ENCODE peak calls at places on chromosomes 3 and 15, in four cellular contexts. B is body of pancreas, R is endothelial cell of umbilical vein, O is H54. T is an unnamed sample.

GRCh38 chr3:30644615-30645014 is 38.2 kb downstream of the TGFBR2 start:
- DNase-seq in R (peak; percentile 55), B (peak; percentile 47), O (no peak), T (peak; percentile 34)

GRCh38 chr3:104102386-104102785 is 1264.3 kb upstream of the ALCAM start:
- DNase-seq in B (peak; percentile 43), O (peak; percentile 4), R (peak; percentile 60), T (peak; percentile 9)

GRCh38 chr3:43612439-43612838 is 9.4 kb downstream of the ANO10 start:
- DNase-seq in O (no peak), B (no peak), R (no peak), T (no peak)

GRCh38 chr15:37015025-37015424 is 85.3 kb downstream of the MEIS2 start:
- DNase-seq in O (no peak), B (no peak), R (no peak), T (no peak)

GRCh38 chr3:57135964-57136363 is 29.2 kb downstream of the IL17RD start:
- DNase-seq in O (no peak), R (peak; percentile 66), B (no peak), T (no peak)

GRCh38 chr15:100627789-100628395 is 25.5 kb downstream of the ASB7 start:
- DNase-seq in O (peak; percentile 13), B (peak; percentile 70), R (peak; percentile 92), T (peak; percentile 87)

GRCh38 chr15:30033211-30033610 is 49.5 kb upstream of the GOLGA8J start:
- DNase-seq in R (no peak), O (no peak), B (no peak), T (no peak)

GRCh38 chr3:197151562-197151961 is 121.9 kb upstream of the MELTF start:
- DNase-seq in O (no peak), B (peak; percentile 33), R (no peak), T (peak; percentile 43)

GRCh38 chr3:119469378-119470189 is 821 bp downstream of the POGLUT1 start:
- DNase-seq in B (no peak), O (peak; percentile 10), R (peak; percentile 62), T (no peak)

GRCh38 chr3:19226516-19226915 is 78.2 kb downstream of the KCNH8 start:
- DNase-seq in O (no peak), R (no peak), B (no peak), T (no peak)

DNA sequence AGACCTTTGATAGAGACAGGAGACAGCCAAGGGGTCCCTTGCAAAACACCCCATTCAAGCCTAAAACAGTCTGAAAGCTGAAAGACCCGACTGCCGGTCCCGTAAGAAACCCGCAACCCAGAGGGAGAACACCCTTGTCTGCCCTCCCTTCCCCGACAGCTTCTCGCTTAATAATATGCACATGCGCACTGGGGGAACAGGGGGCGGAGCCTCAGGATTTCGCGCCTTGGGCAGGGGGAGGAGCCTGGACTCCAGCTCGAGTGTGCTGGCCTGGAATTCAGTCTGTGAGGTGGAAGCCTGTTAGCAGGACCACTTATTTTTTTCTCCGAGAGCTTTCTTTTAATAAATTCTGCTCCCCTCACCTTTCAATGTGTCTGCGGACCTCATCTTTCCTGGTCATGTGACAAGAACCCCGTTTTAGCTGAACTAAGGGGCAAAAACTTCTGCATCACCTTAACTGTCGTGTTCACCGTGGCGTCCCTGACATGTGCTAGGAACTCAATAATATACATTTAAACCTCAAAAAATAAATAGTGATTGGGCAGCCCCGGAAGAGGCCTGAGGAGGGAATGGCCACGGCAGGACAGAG is 17.0 kb downstream of the TNFAIP8L3 start:
- DNase-seq in B (peak; percentile 74), R (peak; percentile 62), O (no peak), T (peak; percentile 90)
- TF ChIP-seq POLR2A in B (no peak), R (peak; percentile 50), O (no peak), T (peak; percentile 72)

GRCh38 chr15:58330468-58330793 is 101.4 kb upstream of the LIPC start:
- DNase-seq in B (no peak), O (no peak), R (no peak), T (no peak)

GRCh38 chr15:58330836-58331561 is 100.8 kb upstream of the LIPC start:
- DNase-seq in R (no peak), O (no peak), B (no peak), T (peak; percentile 55)

GRCh38 chr15:58331562-58331902 is 100.3 kb upstream of the LIPC start:
- DNase-seq in O (no peak), R (no peak), B (no peak), T (no peak)

GRCh38 chr15:58332676-58333400 is 99.0 kb upstream of the LIPC start:
- DNase-seq in O (no peak), B (no peak), R (no peak), T (peak; percentile 64)

GRCh38 chr15:58331903-58332675 is 99.7 kb upstream of the LIPC start:
- DNase-seq in B (peak; percentile 97), R (peak; percentile 93), O (peak; percentile 40), T (peak; percentile 97)
- TF ChIP-seq POLR2A in B (no peak), R (peak; percentile 38), O (no peak), T (peak; percentile 84)

GRCh38 chr3:48716508-48716981 is 476 bp downstream of the IP6K2 start:
- DNase-seq in R (peak; percentile 36), B (peak; percentile 26), O (no peak), T (peak; percentile 66)

GRCh38 chr3:48715179-48715800 is 1.7 kb downstream of the IP6K2 start:
- DNase-seq in B (no peak), R (peak; percentile 16), O (no peak), T (no peak)

GRCh38 chr3:48711727-48712126 is 5.3 kb downstream of the IP6K2 start:
- DNase-seq in R (no peak), B (no peak), O (no peak), T (no peak)

GRCh38 chr3:48716982-48717746 is at the start of gene IP6K2:
- DNase-seq in B (peak; percentile 100), R (peak; percentile 99), O (peak; percentile 97), T (peak; percentile 98)
- TF ChIP-seq POLR2A in B (peak; percentile 67), R (peak; percentile 97), O (peak; percentile 55), T (peak; percentile 93)

DNA sequence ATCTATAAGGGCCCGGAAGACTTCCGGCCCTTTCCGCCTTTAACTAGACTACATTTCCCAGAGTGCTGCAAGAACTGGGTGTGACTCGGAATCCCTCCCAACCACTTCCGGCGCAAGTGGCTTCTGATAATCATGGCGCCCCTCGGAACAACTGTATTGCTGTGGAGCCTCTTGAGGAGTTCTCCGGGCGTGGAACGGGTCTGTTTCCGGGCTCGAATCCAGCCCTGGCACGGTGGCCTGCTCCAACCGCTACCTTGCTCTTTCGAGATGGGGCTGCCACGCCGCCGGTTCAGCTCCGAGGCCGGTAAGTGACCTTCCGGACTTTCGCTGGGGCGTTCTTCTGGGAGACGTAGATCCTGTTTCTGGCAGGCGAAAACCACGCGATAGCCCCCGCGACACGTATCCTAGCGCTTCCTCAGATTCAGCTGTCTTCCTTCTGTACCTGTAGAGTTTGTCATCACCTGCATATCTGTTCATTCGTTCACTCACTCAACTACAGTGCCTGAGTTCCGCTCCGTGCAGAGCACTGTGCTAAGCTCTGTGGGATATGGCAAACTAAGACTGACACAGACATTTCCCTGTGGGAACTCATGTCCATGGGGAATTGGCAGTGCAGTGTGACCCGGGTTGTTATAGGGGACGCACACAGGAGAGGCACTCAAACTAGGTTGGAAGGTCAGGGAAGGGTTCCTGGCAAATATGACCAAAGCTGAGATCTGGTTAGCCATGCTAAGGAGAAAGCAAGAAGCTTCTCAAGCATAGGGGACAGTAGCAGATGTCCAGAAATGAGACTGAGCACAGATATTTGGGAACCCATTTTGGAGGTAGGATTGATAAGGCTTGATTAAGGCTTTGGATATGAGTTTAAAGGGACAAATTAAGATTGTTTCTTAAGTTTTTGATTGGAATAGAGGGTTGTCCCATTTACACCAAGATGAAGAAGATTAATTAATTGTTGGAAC is at the start of gene MRPS22:
- DNase-seq in O (peak; percentile 67), B (peak; percentile 80), R (peak; percentile 94), T (peak; percentile 93)
- TF ChIP-seq POLR2A in O (no peak), B (no peak), R (peak; percentile 63), T (peak; percentile 80)

GRCh38 chr3:64008487-64008886 is 14.8 kb downstream of the PSMD6 start:
- DNase-seq in O (no peak), B (no peak), R (no peak), T (no peak)

GRCh38 chr3:64010199-64010598 is 13.1 kb downstream of the PSMD6 start:
- DNase-seq in O (no peak), B (no peak), R (no peak), T (no peak)

GRCh38 chr3:64008017-64008416 is 15.3 kb downstream of the PSMD6 start:
- DNase-seq in B (no peak), O (no peak), R (no peak), T (no peak)

GRCh38 chr3:64008952-64009351 is 14.3 kb downstream of the PSMD6 start:
- DNase-seq in O (no peak), B (no peak), R (peak; percentile 81), T (no peak)

GRCh38 chr3:64009528-64009927 is 13.8 kb downstream of the PSMD6 start:
- DNase-seq in R (peak; percentile 9), B (no peak), O (no peak), T (no peak)
- TF ChIP-seq POLR2A in R (no peak), B (no peak), O (no peak), T (no peak)

DNA sequence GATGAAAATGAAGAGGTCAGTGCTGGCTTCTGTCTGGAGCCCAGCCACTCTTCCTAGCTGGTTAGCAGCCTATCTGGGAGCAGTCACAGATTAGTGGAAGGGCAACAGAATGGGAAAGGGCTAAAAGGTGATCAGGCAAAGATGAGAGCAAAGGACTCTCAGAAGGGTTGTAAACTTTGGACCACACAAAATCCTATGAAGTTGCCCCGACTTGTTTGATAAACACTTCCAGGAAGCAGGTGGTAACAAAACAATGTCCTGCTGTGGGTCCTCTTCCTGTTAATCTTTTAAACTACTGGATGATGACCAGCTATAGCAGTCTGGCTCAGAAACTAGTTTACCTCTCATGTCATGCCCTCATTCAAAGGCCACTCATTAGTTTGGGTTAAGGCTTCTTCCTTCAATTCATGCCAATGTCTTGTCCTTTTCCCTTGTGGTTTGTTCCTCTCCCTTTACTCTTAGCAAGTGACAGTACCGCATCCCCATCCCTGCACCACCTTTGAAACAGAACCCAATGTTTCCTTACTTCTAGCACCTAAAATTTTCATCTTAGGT is 19.2 kb downstream of the POLG start:
- DNase-seq in B (no peak), R (peak; percentile 28), O (no peak), T (no peak)
- TF ChIP-seq POLR2A in B (no peak), R (peak; percentile 25), O (no peak), T (no peak)

GRCh38 chr3:50204804-50205718 is at the start of gene SLC38A3:
- DNase-seq in B (peak; percentile 75), O (no peak), R (peak; percentile 31), T (no peak)
- TF ChIP-seq POLR2A in B (peak; percentile 60), O (no peak), R (no peak), T (no peak)

DNA sequence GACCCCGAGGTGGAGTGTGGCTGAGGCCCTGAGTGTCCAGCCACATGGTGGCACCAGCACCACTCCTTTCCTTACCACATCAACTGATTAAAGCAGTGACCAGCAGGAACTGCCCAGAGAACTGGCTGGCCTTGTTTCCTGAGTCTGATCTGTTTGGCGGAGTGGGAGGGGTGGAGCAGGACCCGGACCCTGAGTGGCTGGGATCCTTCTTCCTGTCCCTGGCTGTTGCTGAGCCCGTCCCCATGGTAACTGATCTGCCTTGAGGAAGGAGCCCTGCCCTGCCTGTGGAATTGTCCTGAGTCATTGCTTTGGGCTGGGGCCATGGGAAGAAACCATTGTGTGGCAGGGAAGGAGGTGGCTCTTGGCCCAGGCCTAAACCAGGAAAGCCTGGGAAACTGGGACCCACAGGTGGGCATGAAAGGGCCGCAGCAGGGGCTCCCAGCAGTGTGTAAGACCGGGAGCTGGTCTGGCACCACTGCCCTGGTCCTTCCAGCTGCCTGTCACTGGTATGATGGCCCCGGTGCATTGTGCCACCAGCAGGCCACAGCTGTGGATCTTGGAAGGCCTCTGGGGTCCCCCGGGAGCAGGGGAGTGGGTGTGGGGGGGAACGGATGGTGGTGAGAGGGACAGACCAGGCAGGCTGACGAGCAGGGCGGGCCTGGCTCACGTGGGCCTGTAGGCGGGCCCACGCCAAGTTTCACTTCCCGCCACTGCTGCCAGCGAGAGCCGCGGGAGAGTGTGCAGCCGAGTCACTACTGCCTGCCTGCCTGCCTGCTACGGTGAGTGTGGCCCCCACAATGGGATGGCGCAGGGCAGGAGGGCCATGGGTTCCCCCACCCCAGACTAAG is 19.2 kb downstream of the ATRIP start:
- DNase-seq in R (peak; percentile 100), O (peak; percentile 98), B (peak; percentile 100), T (peak; percentile 93)
- TF ChIP-seq POLR2A in R (peak; percentile 92), O (peak; percentile 85), B (peak; percentile 90), T (peak; percentile 87)

GRCh38 chr15:58148633-58149032 is 10.5 kb downstream of the AQP9 start:
- DNase-seq in B (no peak), R (no peak), O (no peak), T (no peak)
- TF ChIP-seq POLR2A in B (no peak), R (no peak), O (no peak), T (no peak)

T was measured in erythroblast.